ENCODE peak calls at places on chromosomes 12 and 14, in five cellular contexts. R is naive B cell, H is LHCN-M2, W is brain pericyte, D is hippocampal formation. K is an unnamed sample.

GRCh38 chr14:75711796-75712211 is 50.8 kb downstream of the TTLL5 start:
- DNase-seq in R (no peak), H (peak), W (peak), D (peak), K (no peak)

GRCh38 chr12:12195516-12195915 is 71.3 kb downstream of the LRP6 start:
- DNase-seq in R (no peak), H (no peak), W (no peak), D (no peak), K (no peak)

GRCh38 chr12:67193705-67194104 is 75.5 kb upstream of the CAND1 start:
- DNase-seq in R (no peak), H (peak), W (no peak), D (no peak), K (peak)

GRCh38 chr12:106582661-106583577 is at the start of gene RFX4:
- DNase-seq in R (no peak), H (no peak), W (no peak), D (peak), K (no peak)

GRCh38 chr14:48693793-48694192 is 892.4 kb downstream of the RPS29 start:
- DNase-seq in R (no peak), H (no peak), W (no peak), D (no peak), K (no peak)

GRCh38 chr12:2858944-2859352 is 2.1 kb upstream of the TEX52 start:
- DNase-seq in R (no peak), H (no peak), W (no peak), D (no peak), K (no peak)

GRCh38 chr12:47832263-47832933 is 12.7 kb upstream of the HDAC7 start:
- DNase-seq in R (peak), H (no peak), W (no peak), D (no peak), K (peak)

GRCh38 chr14:98956616-98957015 is 315.4 kb downstream of the BCL11B start:
- DNase-seq in R (no peak), H (no peak), W (no peak), D (no peak), K (no peak)

GRCh38 chr12:56749853-56750252 is 2.3 kb downstream of the PRIM1 start:
- DNase-seq in R (no peak), H (no peak), W (no peak), D (no peak), K (peak)

GRCh38 chr14:82345149-82345548 is 811.5 kb upstream of the SEL1L start:
- DNase-seq in R (no peak), H (no peak), W (no peak), D (no peak), K (no peak)

GRCh38 chr12:29395356-29395755 is 14.4 kb upstream of the ERGIC2 start:
- DNase-seq in R (no peak), H (peak), W (no peak), D (no peak), K (no peak)

GRCh38 chr12:122413516-122414404 is 8.7 kb downstream of the CLIP1 start:
- DNase-seq in R (peak), H (peak), W (no peak), D (no peak), K (no peak)

GRCh38 chr14:100586520-100587247 is 533 bp downstream of the BEGAIN start:
- DNase-seq in R (no peak), H (no peak), W (no peak), D (no peak), K (no peak)

GRCh38 chr14:92475451-92476187 is 38.0 kb upstream of the RIN3 start:
- DNase-seq in R (no peak), H (no peak), W (no peak), D (no peak), K (no peak)

GRCh38 chr14:24132061-24132685 is 1.7 kb downstream of the FITM1 start:
- DNase-seq in R (no peak), H (no peak), W (no peak), D (no peak), K (no peak)